ENCODE peak calls at places on chromosomes 2 and 18, in seven cellular contexts. One of them, this sample, is unnamed. For H3K4me1 and H3K27me3, the result is how much of the 10 kb centered on the place peaks cover.

GRCh38 chr2:215565897-215566296 is 130.0 kb upstream of the FN1 start:
- DNase-seq in neuronal stem cell: no peak
- DNase-seq in body of pancreas: no peak
- DNase-seq in HepG2: no peak
- DNase-seq in endothelial cell of umbilical vein: no peak
- DNase-seq in naive thymus-derived CD4-positive, alpha-beta T cell: no peak
- DNase-seq in hepatocyte: no peak
- DNase-seq in this sample: no peak

GRCh38 chr2:15941483-15941853 is 1.1 kb downstream of the MYCN start:
- DNase-seq in neuronal stem cell: peak
- DNase-seq in body of pancreas: no peak
- DNase-seq in HepG2: no peak
- DNase-seq in endothelial cell of umbilical vein: no peak
- DNase-seq in naive thymus-derived CD4-positive, alpha-beta T cell: no peak
- DNase-seq in hepatocyte: peak
- DNase-seq in this sample: peak

GRCh38 chr2:216139884-216140283 is 30.7 kb downstream of the XRCC5 start:
- DNase-seq in neuronal stem cell: no peak
- DNase-seq in body of pancreas: peak
- DNase-seq in HepG2: peak
- DNase-seq in endothelial cell of umbilical vein: no peak
- DNase-seq in naive thymus-derived CD4-positive, alpha-beta T cell: no peak
- DNase-seq in hepatocyte: peak
- DNase-seq in this sample: no peak

GRCh38 chr18:56257215-56257614 is 381.2 kb downstream of the TXNL1 start:
- DNase-seq in neuronal stem cell: no peak
- DNase-seq in body of pancreas: no peak
- DNase-seq in HepG2: no peak
- DNase-seq in endothelial cell of umbilical vein: peak
- DNase-seq in naive thymus-derived CD4-positive, alpha-beta T cell: no peak
- DNase-seq in hepatocyte: peak
- DNase-seq in this sample: peak

GRCh38 chr2:202267495-202267894 is 1.9 kb downstream of the NOP58 start:
- DNase-seq in neuronal stem cell: no peak
- DNase-seq in body of pancreas: no peak
- DNase-seq in HepG2: no peak
- DNase-seq in endothelial cell of umbilical vein: no peak
- DNase-seq in naive thymus-derived CD4-positive, alpha-beta T cell: no peak
- DNase-seq in hepatocyte: no peak
- DNase-seq in this sample: peak

GRCh38 chr2:221569342-221570278 is 2.5 kb downstream of the EPHA4 start:
- DNase-seq in neuronal stem cell: peak
- DNase-seq in body of pancreas: no peak
- DNase-seq in HepG2: no peak
- DNase-seq in endothelial cell of umbilical vein: no peak
- DNase-seq in naive thymus-derived CD4-positive, alpha-beta T cell: no peak
- DNase-seq in hepatocyte: no peak
- DNase-seq in this sample: peak

GRCh38 chr18:23236876-23237468 is 101.7 kb downstream of the CABLES1 start:
- DNase-seq in neuronal stem cell: no peak
- DNase-seq in body of pancreas: no peak
- DNase-seq in HepG2: no peak
- DNase-seq in endothelial cell of umbilical vein: no peak
- DNase-seq in naive thymus-derived CD4-positive, alpha-beta T cell: no peak
- DNase-seq in hepatocyte: no peak
- DNase-seq in this sample: no peak

GRCh38 chr2:37190290-37190689 is 1.8 kb upstream of the SULT6B1 start:
- DNase-seq in neuronal stem cell: no peak
- DNase-seq in body of pancreas: no peak
- DNase-seq in HepG2: no peak
- DNase-seq in endothelial cell of umbilical vein: no peak
- DNase-seq in naive thymus-derived CD4-positive, alpha-beta T cell: no peak
- DNase-seq in hepatocyte: no peak
- DNase-seq in this sample: no peak

GRCh38 chr2:38740851-38741541 is 10.2 kb downstream of the SRSF7 start:
- DNase-seq in neuronal stem cell: peak
- DNase-seq in body of pancreas: no peak
- DNase-seq in HepG2: peak
- DNase-seq in endothelial cell of umbilical vein: peak
- DNase-seq in naive thymus-derived CD4-positive, alpha-beta T cell: no peak
- DNase-seq in hepatocyte: peak
- DNase-seq in this sample: no peak

GRCh38 chr2:212722046-212722445 is 183.4 kb upstream of the ERBB4 start:
- DNase-seq in neuronal stem cell: no peak
- DNase-seq in body of pancreas: no peak
- DNase-seq in HepG2: no peak
- DNase-seq in endothelial cell of umbilical vein: no peak
- DNase-seq in naive thymus-derived CD4-positive, alpha-beta T cell: no peak
- DNase-seq in hepatocyte: no peak
- DNase-seq in this sample: no peak

GRCh38 chr2:47867205-47867604 is 39.1 kb downstream of the FBXO11 start:
- DNase-seq in neuronal stem cell: no peak
- DNase-seq in body of pancreas: peak
- DNase-seq in HepG2: no peak
- DNase-seq in endothelial cell of umbilical vein: peak
- DNase-seq in naive thymus-derived CD4-positive, alpha-beta T cell: no peak
- DNase-seq in hepatocyte: peak
- DNase-seq in this sample: no peak

GRCh38 chr2:28626376-28626775 is 125.3 kb upstream of the PPP1CB start:
- DNase-seq in neuronal stem cell: no peak
- DNase-seq in body of pancreas: no peak
- DNase-seq in HepG2: no peak
- DNase-seq in endothelial cell of umbilical vein: no peak
- DNase-seq in naive thymus-derived CD4-positive, alpha-beta T cell: no peak
- DNase-seq in hepatocyte: no peak
- DNase-seq in this sample: no peak

GRCh38 chr2:31255911-31256571 is 22.1 kb downstream of the EHD3 start:
- DNase-seq in neuronal stem cell: no peak
- DNase-seq in body of pancreas: no peak
- DNase-seq in HepG2: no peak
- DNase-seq in endothelial cell of umbilical vein: no peak
- DNase-seq in naive thymus-derived CD4-positive, alpha-beta T cell: no peak
- DNase-seq in hepatocyte: peak
- DNase-seq in this sample: no peak

GRCh38 chr2:38583524-38583923 is 19.2 kb downstream of the HNRNPLL start:
- DNase-seq in neuronal stem cell: no peak
- DNase-seq in body of pancreas: no peak
- DNase-seq in HepG2: no peak
- DNase-seq in endothelial cell of umbilical vein: no peak
- DNase-seq in naive thymus-derived CD4-positive, alpha-beta T cell: no peak
- DNase-seq in hepatocyte: no peak
- DNase-seq in this sample: no peak

GRCh38 chr18:28088477-28088876 is 88.5 kb downstream of the CDH2 start:
- DNase-seq in neuronal stem cell: no peak
- DNase-seq in body of pancreas: no peak
- DNase-seq in HepG2: no peak
- DNase-seq in endothelial cell of umbilical vein: no peak
- DNase-seq in naive thymus-derived CD4-positive, alpha-beta T cell: no peak
- DNase-seq in hepatocyte: no peak
- DNase-seq in this sample: no peak

GRCh38 chr2:182831097-182831496 is 35.3 kb downstream of the FRZB start:
- DNase-seq in neuronal stem cell: no peak
- DNase-seq in body of pancreas: no peak
- DNase-seq in HepG2: no peak
- DNase-seq in endothelial cell of umbilical vein: no peak
- DNase-seq in naive thymus-derived CD4-positive, alpha-beta T cell: no peak
- DNase-seq in hepatocyte: no peak
- DNase-seq in this sample: no peak

GRCh38 chr2:11099122-11100065 is 55.9 kb upstream of the SLC66A3 start:
- DNase-seq in neuronal stem cell: no peak
- DNase-seq in body of pancreas: no peak
- DNase-seq in HepG2: no peak
- DNase-seq in endothelial cell of umbilical vein: no peak
- DNase-seq in naive thymus-derived CD4-positive, alpha-beta T cell: no peak
- DNase-seq in hepatocyte: no peak
- DNase-seq in this sample: no peak

GRCh38 chr18:25725461-25725860 is 365.0 kb downstream of the SS18 start:
- DNase-seq in neuronal stem cell: no peak
- DNase-seq in body of pancreas: no peak
- DNase-seq in HepG2: no peak
- DNase-seq in endothelial cell of umbilical vein: no peak
- DNase-seq in naive thymus-derived CD4-positive, alpha-beta T cell: no peak
- DNase-seq in hepatocyte: no peak
- DNase-seq in this sample: no peak

GRCh38 chr2:113278073-113278811 is 479 bp downstream of the PAX8 start:
- DNase-seq in neuronal stem cell: peak
- DNase-seq in body of pancreas: no peak
- DNase-seq in HepG2: no peak
- DNase-seq in endothelial cell of umbilical vein: no peak
- DNase-seq in naive thymus-derived CD4-positive, alpha-beta T cell: no peak
- DNase-seq in hepatocyte: no peak
- DNase-seq in this sample: no peak

GRCh38 chr2:218295029-218295428 is 2.7 kb upstream of the TMBIM1 start:
- DNase-seq in neuronal stem cell: no peak
- DNase-seq in body of pancreas: peak
- DNase-seq in HepG2: no peak
- DNase-seq in endothelial cell of umbilical vein: peak
- DNase-seq in naive thymus-derived CD4-positive, alpha-beta T cell: no peak
- DNase-seq in hepatocyte: peak
- DNase-seq in this sample: no peak

GRCh38 chr2:218292700-218293014 is 354 bp upstream of the TMBIM1 start:
- DNase-seq in neuronal stem cell: no peak
- DNase-seq in body of pancreas: no peak
- DNase-seq in HepG2: no peak
- DNase-seq in endothelial cell of umbilical vein: no peak
- DNase-seq in naive thymus-derived CD4-positive, alpha-beta T cell: no peak
- DNase-seq in hepatocyte: no peak
- DNase-seq in this sample: no peak

GRCh38 chr2:218293715-218294429 is 1.6 kb upstream of the TMBIM1 start:
- DNase-seq in neuronal stem cell: no peak
- DNase-seq in body of pancreas: no peak
- DNase-seq in HepG2: no peak
- DNase-seq in endothelial cell of umbilical vein: no peak
- DNase-seq in naive thymus-derived CD4-positive, alpha-beta T cell: no peak
- DNase-seq in hepatocyte: no peak
- DNase-seq in this sample: no peak

GRCh38 chr2:218296200-218296599 is 3.9 kb upstream of the TMBIM1 start:
- DNase-seq in neuronal stem cell: no peak
- DNase-seq in body of pancreas: no peak
- DNase-seq in HepG2: no peak
- DNase-seq in endothelial cell of umbilical vein: no peak
- DNase-seq in naive thymus-derived CD4-positive, alpha-beta T cell: no peak
- DNase-seq in hepatocyte: no peak
- DNase-seq in this sample: no peak

DNA sequence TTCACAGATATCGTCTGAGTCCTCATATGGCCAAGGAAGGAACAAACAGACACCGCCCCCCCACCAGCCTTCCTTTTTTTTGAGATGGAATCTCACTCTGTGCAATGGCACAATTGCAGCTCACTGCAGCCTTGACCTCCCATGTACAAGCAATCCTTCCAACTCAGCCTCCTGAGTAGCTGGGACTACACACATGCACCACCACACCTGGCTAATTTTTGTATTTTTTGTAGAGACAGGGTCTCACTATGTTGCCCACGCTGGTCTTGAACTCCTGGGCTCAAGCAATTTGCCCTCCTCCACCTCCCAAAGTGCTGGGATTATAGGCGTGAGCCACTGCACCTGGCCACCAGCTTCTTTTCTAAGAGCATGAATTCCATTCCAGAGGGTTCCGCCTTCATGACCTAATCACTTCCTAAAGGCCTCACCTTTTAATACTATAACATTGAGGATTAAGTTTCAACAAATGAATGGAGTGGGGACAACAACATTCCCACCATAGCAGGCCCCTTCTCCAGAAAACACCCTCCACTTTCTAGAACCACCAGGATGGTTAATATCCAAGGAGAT is 2.2 kb upstream of the TMBIM1 start:
- DNase-seq in neuronal stem cell: no peak
- DNase-seq in body of pancreas: peak
- DNase-seq in HepG2: no peak
- DNase-seq in endothelial cell of umbilical vein: no peak
- DNase-seq in naive thymus-derived CD4-positive, alpha-beta T cell: no peak
- DNase-seq in hepatocyte: no peak
- DNase-seq in this sample: no peak
- H3K4me1 ChIP-seq in neuronal stem cell: under half
- H3K4me1 ChIP-seq in body of pancreas: half or more
- H3K4me1 ChIP-seq in HepG2: half or more
- H3K4me1 ChIP-seq in endothelial cell of umbilical vein: half or more
- H3K4me1 ChIP-seq in naive thymus-derived CD4-positive, alpha-beta T cell: under half
- H3K4me1 ChIP-seq in hepatocyte: under half
- H3K4me1 ChIP-seq in this sample: under half

GRCh38 chr2:81171447-81171846 is 866.9 kb upstream of the LRRTM1 start:
- DNase-seq in neuronal stem cell: no peak
- DNase-seq in body of pancreas: no peak
- DNase-seq in HepG2: no peak
- DNase-seq in endothelial cell of umbilical vein: no peak
- DNase-seq in naive thymus-derived CD4-positive, alpha-beta T cell: no peak
- DNase-seq in hepatocyte: no peak
- DNase-seq in this sample: no peak
- H3K27me3 ChIP-seq in neuronal stem cell: under half
- H3K27me3 ChIP-seq in body of pancreas: under half
- H3K27me3 ChIP-seq in HepG2: under half
- H3K27me3 ChIP-seq in endothelial cell of umbilical vein: under half
- H3K27me3 ChIP-seq in naive thymus-derived CD4-positive, alpha-beta T cell: under half
- H3K27me3 ChIP-seq in hepatocyte: under half
- H3K27me3 ChIP-seq in this sample: under half

GRCh38 chr2:173202570-173202969 is 126.9 kb downstream of the MAP3K20 start:
- DNase-seq in neuronal stem cell: no peak
- DNase-seq in body of pancreas: no peak
- DNase-seq in HepG2: no peak
- DNase-seq in endothelial cell of umbilical vein: no peak
- DNase-seq in naive thymus-derived CD4-positive, alpha-beta T cell: no peak
- DNase-seq in hepatocyte: no peak
- DNase-seq in this sample: no peak
- H3K4me1 ChIP-seq in neuronal stem cell: under half
- H3K4me1 ChIP-seq in body of pancreas: under half
- H3K4me1 ChIP-seq in HepG2: under half
- H3K4me1 ChIP-seq in endothelial cell of umbilical vein: under half
- H3K4me1 ChIP-seq in naive thymus-derived CD4-positive, alpha-beta T cell: under half
- H3K4me1 ChIP-seq in hepatocyte: under half
- H3K4me1 ChIP-seq in this sample: under half

GRCh38 chr2:240163844-240164574 is 23.6 kb upstream of the OTOS start:
- DNase-seq in neuronal stem cell: no peak
- DNase-seq in body of pancreas: no peak
- DNase-seq in HepG2: no peak
- DNase-seq in endothelial cell of umbilical vein: no peak
- DNase-seq in naive thymus-derived CD4-positive, alpha-beta T cell: no peak
- DNase-seq in hepatocyte: no peak
- DNase-seq in this sample: no peak
- H3K27me3 ChIP-seq in neuronal stem cell: under half
- H3K27me3 ChIP-seq in body of pancreas: under half
- H3K27me3 ChIP-seq in HepG2: under half
- H3K27me3 ChIP-seq in endothelial cell of umbilical vein: under half
- H3K27me3 ChIP-seq in naive thymus-derived CD4-positive, alpha-beta T cell: under half
- H3K27me3 ChIP-seq in hepatocyte: under half
- H3K27me3 ChIP-seq in this sample: under half